ENCODE peak calls at places on chromosomes 6 and 20, in eight cellular contexts. One of them, this sample, is unnamed. For H3K4me1 and H3K9me3, the result is how much of the 10 kb centered on the place peaks cover.

GRCh38 chr6:8579372-8579771 is 144.0 kb upstream of the SLC35B3 start:
- DNase-seq in Panc1: no peak
- DNase-seq in right cardiac atrium: no peak
- DNase-seq in pancreas: no peak
- DNase-seq in transverse colon: no peak
- DNase-seq in GM12878: no peak
- DNase-seq in cardiac muscle cell: no peak
- DNase-seq in fibroblast of lung: peak
- DNase-seq in this sample: no peak

GRCh38 chr20:37615507-37616425 is 78.1 kb upstream of the CTNNBL1 start:
- DNase-seq in cardiac muscle cell: no peak
- DNase-seq in GM12878: no peak
- DNase-seq in pancreas: no peak
- DNase-seq in fibroblast of lung: peak
- DNase-seq in Panc1: peak
- DNase-seq in right cardiac atrium: no peak
- DNase-seq in transverse colon: peak
- DNase-seq in this sample: peak

GRCh38 chr6:169976301-169977081 is 225.1 kb downstream of the ERMARD start:
- DNase-seq in transverse colon: no peak
- DNase-seq in fibroblast of lung: no peak
- DNase-seq in pancreas: peak
- DNase-seq in cardiac muscle cell: no peak
- DNase-seq in right cardiac atrium: no peak
- DNase-seq in Panc1: no peak
- DNase-seq in GM12878: no peak
- DNase-seq in this sample: no peak

GRCh38 chr20:50245561-50246366 is 55.1 kb downstream of the CEBPB start:
- DNase-seq in Panc1: no peak
- DNase-seq in pancreas: no peak
- DNase-seq in GM12878: no peak
- DNase-seq in fibroblast of lung: peak
- DNase-seq in transverse colon: no peak
- DNase-seq in right cardiac atrium: no peak
- DNase-seq in cardiac muscle cell: peak
- DNase-seq in this sample: no peak

GRCh38 chr20:50249447-50250388 is 59.1 kb downstream of the CEBPB start:
- DNase-seq in right cardiac atrium: no peak
- DNase-seq in cardiac muscle cell: no peak
- DNase-seq in Panc1: no peak
- DNase-seq in pancreas: no peak
- DNase-seq in fibroblast of lung: no peak
- DNase-seq in transverse colon: no peak
- DNase-seq in GM12878: no peak
- DNase-seq in this sample: no peak

GRCh38 chr6:45959534-45960195 is 56.0 kb downstream of the CLIC5 start:
- DNase-seq in pancreas: no peak
- DNase-seq in right cardiac atrium: no peak
- DNase-seq in Panc1: no peak
- DNase-seq in GM12878: no peak
- DNase-seq in fibroblast of lung: peak
- DNase-seq in transverse colon: no peak
- DNase-seq in cardiac muscle cell: peak
- DNase-seq in this sample: no peak

GRCh38 chr20:10580700-10581099 is 93.1 kb downstream of the JAG1 start:
- DNase-seq in pancreas: no peak
- DNase-seq in transverse colon: no peak
- DNase-seq in Panc1: no peak
- DNase-seq in cardiac muscle cell: no peak
- DNase-seq in GM12878: no peak
- DNase-seq in fibroblast of lung: no peak
- DNase-seq in right cardiac atrium: no peak
- DNase-seq in this sample: no peak

GRCh38 chr6:7262037-7262461 is 51.0 kb downstream of the SSR1 start:
- DNase-seq in fibroblast of lung: no peak
- DNase-seq in transverse colon: peak
- DNase-seq in cardiac muscle cell: no peak
- DNase-seq in Panc1: no peak
- DNase-seq in right cardiac atrium: peak
- DNase-seq in pancreas: peak
- DNase-seq in GM12878: no peak
- DNase-seq in this sample: no peak

GRCh38 chr20:63089051-63089907 is 82.5 kb upstream of the BHLHE23 start:
- DNase-seq in right cardiac atrium: no peak
- DNase-seq in transverse colon: peak
- DNase-seq in pancreas: peak
- DNase-seq in GM12878: no peak
- DNase-seq in fibroblast of lung: no peak
- DNase-seq in cardiac muscle cell: no peak
- DNase-seq in Panc1: no peak
- DNase-seq in this sample: no peak

GRCh38 chr20:54432966-54433365 is 42.4 kb upstream of the DOK5 start:
- DNase-seq in pancreas: no peak
- DNase-seq in GM12878: no peak
- DNase-seq in right cardiac atrium: no peak
- DNase-seq in cardiac muscle cell: no peak
- DNase-seq in fibroblast of lung: no peak
- DNase-seq in transverse colon: no peak
- DNase-seq in Panc1: no peak
- DNase-seq in this sample: no peak

GRCh38 chr20:47993035-47993755 is 207.9 kb upstream of the SULF2 start:
- DNase-seq in fibroblast of lung: no peak
- DNase-seq in GM12878: no peak
- DNase-seq in cardiac muscle cell: no peak
- DNase-seq in transverse colon: no peak
- DNase-seq in right cardiac atrium: no peak
- DNase-seq in Panc1: no peak
- DNase-seq in pancreas: no peak
- DNase-seq in this sample: no peak

GRCh38 chr6:28953039-28953872 is 29.5 kb upstream of the TRIM27 start:
- DNase-seq in Panc1: no peak
- DNase-seq in transverse colon: peak
- DNase-seq in cardiac muscle cell: peak
- DNase-seq in fibroblast of lung: peak
- DNase-seq in pancreas: no peak
- DNase-seq in right cardiac atrium: no peak
- DNase-seq in GM12878: peak
- DNase-seq in this sample: peak

GRCh38 chr6:28876702-28877101 is 47.1 kb downstream of the TRIM27 start:
- DNase-seq in Panc1: no peak
- DNase-seq in right cardiac atrium: no peak
- DNase-seq in cardiac muscle cell: no peak
- DNase-seq in pancreas: no peak
- DNase-seq in transverse colon: no peak
- DNase-seq in GM12878: no peak
- DNase-seq in fibroblast of lung: no peak
- DNase-seq in this sample: no peak

GRCh38 chr20:19257865-19258264 is 45.4 kb downstream of the SLC24A3 start:
- DNase-seq in Panc1: no peak
- DNase-seq in cardiac muscle cell: no peak
- DNase-seq in GM12878: no peak
- DNase-seq in pancreas: no peak
- DNase-seq in transverse colon: no peak
- DNase-seq in fibroblast of lung: no peak
- DNase-seq in right cardiac atrium: no peak
- DNase-seq in this sample: no peak

GRCh38 chr6:119351005-119351394 is 1.4 kb upstream of the MAN1A1 start:
- DNase-seq in Panc1: no peak
- DNase-seq in right cardiac atrium: no peak
- DNase-seq in transverse colon: no peak
- DNase-seq in GM12878: no peak
- DNase-seq in pancreas: no peak
- DNase-seq in cardiac muscle cell: peak
- DNase-seq in fibroblast of lung: peak
- DNase-seq in this sample: peak

GRCh38 chr6:139699335-139699734 is 324.9 kb upstream of the CITED2 start:
- DNase-seq in transverse colon: no peak
- DNase-seq in Panc1: no peak
- DNase-seq in GM12878: no peak
- DNase-seq in fibroblast of lung: peak
- DNase-seq in right cardiac atrium: no peak
- DNase-seq in pancreas: no peak
- DNase-seq in cardiac muscle cell: peak
- DNase-seq in this sample: no peak

GRCh38 chr6:122733259-122733658 is 46.3 kb upstream of the FABP7 start:
- DNase-seq in right cardiac atrium: no peak
- DNase-seq in GM12878: no peak
- DNase-seq in pancreas: no peak
- DNase-seq in fibroblast of lung: no peak
- DNase-seq in Panc1: no peak
- DNase-seq in transverse colon: no peak
- DNase-seq in cardiac muscle cell: no peak
- DNase-seq in this sample: no peak

GRCh38 chr6:21900730-21901129 is 307.2 kb downstream of the SOX4 start:
- DNase-seq in transverse colon: no peak
- DNase-seq in fibroblast of lung: peak
- DNase-seq in GM12878: no peak
- DNase-seq in Panc1: peak
- DNase-seq in cardiac muscle cell: peak
- DNase-seq in pancreas: no peak
- DNase-seq in right cardiac atrium: no peak
- DNase-seq in this sample: no peak

GRCh38 chr20:51542033-51542893 is at the start of gene NFATC2:
- DNase-seq in right cardiac atrium: peak
- DNase-seq in GM12878: no peak
- DNase-seq in fibroblast of lung: no peak
- DNase-seq in pancreas: peak
- DNase-seq in Panc1: no peak
- DNase-seq in cardiac muscle cell: no peak
- DNase-seq in transverse colon: peak
- DNase-seq in this sample: peak

GRCh38 chr20:54431545-54431944 is 43.8 kb upstream of the DOK5 start:
- DNase-seq in GM12878: no peak
- DNase-seq in fibroblast of lung: peak
- DNase-seq in cardiac muscle cell: no peak
- DNase-seq in transverse colon: no peak
- DNase-seq in Panc1: no peak
- DNase-seq in pancreas: no peak
- DNase-seq in right cardiac atrium: no peak
- DNase-seq in this sample: no peak

GRCh38 chr6:77403424-77403823 is 59.9 kb downstream of the HTR1B start:
- DNase-seq in GM12878: no peak
- DNase-seq in transverse colon: no peak
- DNase-seq in Panc1: no peak
- DNase-seq in pancreas: no peak
- DNase-seq in fibroblast of lung: peak
- DNase-seq in cardiac muscle cell: peak
- DNase-seq in right cardiac atrium: no peak
- DNase-seq in this sample: no peak

DNA sequence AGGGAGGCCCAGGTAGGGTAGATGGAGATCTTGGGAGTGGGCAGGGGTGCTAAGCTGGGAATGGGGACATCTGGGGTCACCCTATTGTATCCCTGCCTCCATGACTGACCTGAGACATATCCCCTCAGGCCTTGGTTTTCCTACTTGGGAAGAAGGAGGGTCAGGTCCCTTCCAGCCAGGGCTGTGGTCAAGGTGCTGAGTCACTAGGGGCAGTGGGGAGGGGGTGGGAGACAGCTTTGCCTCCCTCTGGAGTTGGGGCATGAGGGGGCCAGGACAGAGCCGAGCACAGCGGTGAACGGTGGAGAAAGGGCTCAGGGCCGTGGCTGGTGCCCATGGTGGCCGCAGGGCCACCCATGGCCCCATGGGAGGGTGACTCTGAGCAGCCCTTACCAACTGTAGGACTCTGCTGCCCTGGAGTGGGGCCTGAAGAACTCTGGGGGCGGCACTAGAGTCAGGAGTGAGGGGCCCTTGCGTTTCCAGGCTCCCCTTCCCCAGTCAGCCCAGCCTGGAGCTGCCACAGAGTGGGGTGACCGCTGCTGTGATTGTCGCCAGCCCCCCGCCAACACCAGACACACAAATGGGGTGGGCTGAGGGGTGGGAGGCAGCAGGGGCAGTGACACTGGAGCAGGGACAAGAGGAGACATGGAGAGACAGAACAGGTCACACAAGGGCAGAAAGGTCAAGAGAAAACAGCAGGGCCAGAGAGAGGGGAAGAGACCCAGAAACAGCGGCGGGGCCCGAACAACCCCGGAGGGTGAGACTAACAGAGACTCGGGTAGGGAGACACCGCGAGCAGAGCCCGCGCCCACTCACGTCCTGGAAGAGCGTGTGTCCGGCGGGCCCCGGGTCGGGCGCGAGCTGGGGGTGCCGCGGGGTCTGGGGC is 576 bp downstream of the NECAB3 start:
- DNase-seq in fibroblast of lung: peak
- DNase-seq in cardiac muscle cell: no peak
- DNase-seq in transverse colon: no peak
- DNase-seq in right cardiac atrium: no peak
- DNase-seq in Panc1: no peak
- DNase-seq in pancreas: no peak
- DNase-seq in GM12878: no peak
- DNase-seq in this sample: no peak
- H3K4me1 ChIP-seq in fibroblast of lung: under half
- H3K4me1 ChIP-seq in cardiac muscle cell: under half
- H3K4me1 ChIP-seq in transverse colon: under half
- H3K4me1 ChIP-seq in right cardiac atrium: under half
- H3K4me1 ChIP-seq in Panc1: under half
- H3K4me1 ChIP-seq in pancreas: under half
- H3K4me1 ChIP-seq in GM12878: under half
- H3K4me1 ChIP-seq in this sample: under half

DNA sequence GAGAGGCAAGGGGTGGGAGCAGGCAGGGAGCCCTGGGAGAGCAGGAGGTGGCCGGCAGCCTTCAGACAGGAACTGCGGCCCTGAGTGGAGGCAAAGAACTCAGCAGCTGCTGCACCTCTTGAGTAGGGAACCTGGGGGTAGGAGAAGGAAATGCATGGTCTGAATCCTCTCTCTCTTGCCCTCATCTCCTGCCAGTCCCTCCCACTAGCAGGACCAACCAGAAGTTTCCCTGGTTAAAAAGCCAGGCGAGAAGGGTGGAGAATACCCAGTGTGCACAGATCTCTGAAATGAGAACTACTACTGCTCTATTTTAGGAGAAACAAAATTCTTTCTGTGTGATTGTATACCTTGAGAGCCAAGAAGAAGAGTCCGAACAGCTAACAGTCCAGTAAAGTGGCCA is 25.4 kb downstream of the WRNIP1 start:
- DNase-seq in GM12878: no peak
- DNase-seq in Panc1: no peak
- DNase-seq in cardiac muscle cell: peak
- DNase-seq in fibroblast of lung: peak
- DNase-seq in transverse colon: no peak
- DNase-seq in pancreas: no peak
- DNase-seq in right cardiac atrium: no peak
- DNase-seq in this sample: no peak
- H3K4me3 ChIP-seq in GM12878: no peak
- H3K4me3 ChIP-seq in Panc1: no peak
- H3K4me3 ChIP-seq in cardiac muscle cell: no peak
- H3K4me3 ChIP-seq in fibroblast of lung: no peak
- H3K4me3 ChIP-seq in transverse colon: no peak
- H3K4me3 ChIP-seq in pancreas: no peak
- H3K4me3 ChIP-seq in right cardiac atrium: no peak
- H3K4me3 ChIP-seq in this sample: no peak

GRCh38 chr6:164424489-164424888 is 884.9 kb downstream of the C6orf118 start:
- DNase-seq in GM12878: no peak
- DNase-seq in right cardiac atrium: no peak
- DNase-seq in fibroblast of lung: no peak
- DNase-seq in transverse colon: no peak
- DNase-seq in Panc1: no peak
- DNase-seq in cardiac muscle cell: no peak
- DNase-seq in pancreas: no peak
- DNase-seq in this sample: no peak
- H3K9me3 ChIP-seq in GM12878: under half
- H3K9me3 ChIP-seq in right cardiac atrium: under half
- H3K9me3 ChIP-seq in fibroblast of lung: under half
- H3K9me3 ChIP-seq in transverse colon: under half
- H3K9me3 ChIP-seq in Panc1: under half
- H3K9me3 ChIP-seq in cardiac muscle cell: under half
- H3K9me3 ChIP-seq in pancreas: under half
- H3K9me3 ChIP-seq in this sample: under half

GRCh38 chr20:59673288-59673997 is 69.1 kb downstream of the PHACTR3 start:
- DNase-seq in cardiac muscle cell: no peak
- DNase-seq in GM12878: no peak
- DNase-seq in pancreas: no peak
- DNase-seq in fibroblast of lung: no peak
- DNase-seq in transverse colon: no peak
- DNase-seq in right cardiac atrium: no peak
- DNase-seq in Panc1: no peak
- DNase-seq in this sample: no peak
- H3K4me1 ChIP-seq in cardiac muscle cell: under half
- H3K4me1 ChIP-seq in GM12878: under half
- H3K4me1 ChIP-seq in pancreas: under half
- H3K4me1 ChIP-seq in fibroblast of lung: under half
- H3K4me1 ChIP-seq in transverse colon: under half
- H3K4me1 ChIP-seq in right cardiac atrium: under half
- H3K4me1 ChIP-seq in Panc1: under half
- H3K4me1 ChIP-seq in this sample: under half

This sample was measured in CD4-positive, CD25-positive, alpha-beta regulatory T cell.